ENCODE peak calls at places on chromosomes 1 and 21, in four cellular contexts. R, O, C and B are unnamed samples.

GRCh38 chr1:85200367-85200869 is 398 bp downstream of the SYDE2 start:
- DNase-seq in R (peak; percentile 5), O (peak; percentile 28), C (peak; percentile 29), B (peak; percentile 83)

GRCh38 chr1:200739499-200740290 is 1.0 kb downstream of the CAMSAP2 start:
- DNase-seq in R (no peak), O (peak; percentile 39), C (peak; percentile 39), B (no peak)

GRCh38 chr1:41861509-41862410 is 57.0 kb downstream of the HIVEP3 start:
- DNase-seq in R (no peak), O (no peak), C (no peak), B (no peak)

GRCh38 chr1:29332204-29332603 is 95.9 kb downstream of the PTPRU start:
- DNase-seq in R (no peak), O (no peak), C (no peak), B (no peak)

GRCh38 chr21:38843379-38843778 is 37.6 kb downstream of the ETS2 start:
- DNase-seq in R (no peak), O (no peak), C (no peak), B (no peak)

GRCh38 chr1:45317163-45317562 is 9.5 kb upstream of the HPDL start:
- DNase-seq in R (no peak), O (no peak), C (no peak), B (no peak)

GRCh38 chr1:208179850-208180416 is 64.3 kb downstream of the PLXNA2 start:
- DNase-seq in R (no peak), O (no peak), C (no peak), B (no peak)

GRCh38 chr21:33109574-33110339 is 39.8 kb downstream of the OLIG1 start:
- DNase-seq in R (no peak), O (no peak), C (no peak), B (peak; percentile 57)

GRCh38 chr21:33644383-33645074 is 2.2 kb downstream of the ITSN1 start:
- DNase-seq in R (no peak), O (no peak), C (no peak), B (no peak)

GRCh38 chr1:239317948-239318347 is 68.4 kb upstream of the CHRM3 start:
- DNase-seq in R (no peak), O (no peak), C (no peak), B (no peak)

GRCh38 chr1:106868828-106869227 is 187.6 kb upstream of the PRMT6 start:
- DNase-seq in R (no peak), O (no peak), C (no peak), B (no peak)

GRCh38 chr1:221350091-221350490 is 391.8 kb downstream of the DUSP10 start:
- DNase-seq in R (no peak), O (no peak), C (no peak), B (no peak)

GRCh38 chr1:179090522-179090921 is 8.7 kb downstream of the TOR3A start:
- DNase-seq in R (no peak), O (no peak), C (no peak), B (peak; percentile 66)

GRCh38 chr21:43775795-43776430 is at the start of gene CSTB:
- DNase-seq in R (peak; percentile 84), O (peak; percentile 81), C (peak; percentile 83), B (peak; percentile 96)

GRCh38 chr1:59999006-59999405 is 72.4 kb upstream of the CYP2J2 start:
- DNase-seq in R (no peak), O (no peak), C (no peak), B (no peak)

GRCh38 chr1:85289207-85289847 is 12.9 kb upstream of the BCL10 start:
- DNase-seq in R (no peak), O (no peak), C (no peak), B (no peak)

GRCh38 chr1:17569200-17570139 is 30.0 kb downstream of the ARHGEF10L start:
- DNase-seq in R (no peak), O (peak; percentile 92), C (peak; percentile 97), B (peak; percentile 96)

GRCh38 chr1:12052997-12053686 is 10.0 kb upstream of the TNFRSF8 start:
- DNase-seq in R (no peak), O (peak; percentile 73), C (peak; percentile 31), B (peak; percentile 66)

GRCh38 chr1:85330711-85331290 is 54.4 kb upstream of the BCL10 start:
- DNase-seq in R (no peak), O (no peak), C (no peak), B (peak; percentile 66)

GRCh38 chr1:229514578-229515275 is 6.6 kb upstream of the NUP133 start:
- DNase-seq in R (peak; percentile 49), O (peak; percentile 45), C (peak; percentile 70), B (no peak)

GRCh38 chr1:227567256-227567655 is 3.9 kb downstream of the ZNF678 start:
- DNase-seq in R (no peak), O (no peak), C (no peak), B (no peak)

GRCh38 chr1:26165126-26165892 is 3.5 kb downstream of the C1orf232 start:
- DNase-seq in R (no peak), O (no peak), C (no peak), B (no peak)

GRCh38 chr1:48248356-48248755 is 25.8 kb downstream of the SLC5A9 start:
- DNase-seq in R (no peak), O (no peak), C (no peak), B (no peak)

GRCh38 chr21:43697758-43698643 is 20.9 kb upstream of the PDXK start:
- DNase-seq in R (no peak), O (no peak), C (no peak), B (peak; percentile 15)

GRCh38 chr1:30847358-30847972 is 61.1 kb downstream of the SDC3 start:
- DNase-seq in R (no peak), O (no peak), C (peak; percentile 70), B (peak; percentile 87)

GRCh38 chr1:85628791-85629531 is 48.4 kb downstream of the CCN1 start:
- DNase-seq in R (no peak), O (no peak), C (peak; percentile 42), B (peak; percentile 83)

GRCh38 chr1:100834779-100835645 is 59.6 kb downstream of the EXTL2 start:
- DNase-seq in R (no peak), O (no peak), C (no peak), B (no peak)

GRCh38 chr1:16013908-16014258 is 4.0 kb downstream of the HSPB7 start:
- DNase-seq in R (no peak), O (no peak), C (no peak), B (no peak)

DNA sequence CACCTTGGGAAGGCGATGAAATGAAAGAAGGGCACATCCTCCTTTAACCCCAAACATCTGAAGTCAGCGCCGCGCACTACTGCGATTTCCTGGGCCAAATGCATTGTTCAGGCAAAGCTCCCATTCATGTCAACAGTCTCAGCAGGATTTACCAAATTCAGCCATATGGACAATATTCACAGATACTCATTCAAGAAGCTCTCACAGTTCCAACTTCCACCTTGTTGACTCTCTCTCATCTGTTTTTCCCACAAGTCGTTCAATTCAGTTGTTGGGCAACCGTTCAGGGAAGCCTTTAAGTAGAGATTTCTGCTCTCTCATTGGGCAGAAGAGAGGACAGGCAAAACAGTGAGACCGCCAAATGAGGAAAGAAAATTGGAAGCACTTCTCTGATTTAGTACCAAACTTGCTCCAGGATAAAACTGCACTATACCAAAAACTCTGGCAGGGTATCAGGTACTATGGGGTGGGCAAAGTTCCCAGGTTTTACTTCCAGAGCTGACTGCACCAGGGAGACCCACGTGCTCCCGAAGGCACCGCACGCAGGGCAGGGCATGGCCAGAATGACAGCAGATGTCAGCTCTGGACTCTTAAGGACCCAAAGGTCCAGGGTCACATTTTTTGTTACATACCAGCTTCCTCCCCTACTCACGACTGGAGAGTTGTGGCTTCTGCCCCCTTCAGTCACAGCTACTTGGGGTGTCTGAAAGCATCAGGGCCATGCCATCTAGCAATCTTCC is 668.8 kb downstream of the KIF26B start:
- DNase-seq in R (no peak), O (no peak), C (no peak), B (no peak)
- H3K4me3 ChIP-seq in R (no peak overlapping the region), O (no peak overlapping the region), C (no peak overlapping the region), B (no peak overlapping the region)

DNA sequence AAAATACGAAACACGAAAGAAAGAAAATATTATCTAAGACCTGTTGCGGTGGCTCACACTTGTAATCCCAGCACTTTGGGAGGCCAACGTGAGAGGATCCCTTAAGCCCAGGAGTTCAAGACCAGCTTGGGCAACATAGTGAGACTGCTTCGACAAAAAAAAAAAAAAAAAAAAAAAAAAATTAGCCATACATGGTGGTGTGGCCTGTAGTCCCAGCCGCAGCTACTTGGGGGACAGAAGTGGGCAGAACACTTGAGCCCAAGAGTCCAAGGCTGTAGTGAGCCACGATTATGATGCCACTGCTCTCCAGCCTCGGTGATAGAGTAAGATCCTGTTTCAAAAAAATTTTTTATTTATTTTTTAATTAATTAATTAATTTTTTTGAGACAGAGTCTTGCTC is 1.5 kb upstream of the RAB13 start:
- DNase-seq in R (no peak), O (no peak), C (no peak), B (peak; percentile 34)
- H3K4me1 ChIP-seq in R (peaks cover 27% of the 10 kb centered on the region), O (peaks cover 10% of the 10 kb centered on the region), C (peaks cover 28% of the 10 kb centered on the region), B (peaks cover 3% of the 10 kb centered on the region)

DNA sequence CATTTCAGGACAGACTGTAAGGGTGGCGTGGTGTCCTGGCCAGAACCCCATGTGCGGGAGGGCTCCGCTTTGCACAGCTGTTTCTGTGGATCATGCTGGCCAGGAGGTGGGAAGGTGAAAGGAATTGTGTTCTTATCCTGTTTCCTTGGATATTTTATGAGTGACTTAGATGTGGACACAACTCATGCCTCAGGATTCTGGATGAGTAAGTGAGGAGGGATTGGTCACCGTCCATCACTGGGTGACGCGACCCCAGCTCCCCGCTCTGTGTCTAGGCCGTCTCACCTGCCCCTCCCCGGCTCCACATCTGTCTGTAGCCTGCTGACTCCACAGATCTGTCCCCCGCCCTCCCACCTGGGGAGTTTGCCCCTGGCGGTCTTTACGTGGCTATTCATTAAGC is 48.8 kb downstream of the PIK3CD start:
- DNase-seq in R (no peak), O (no peak), C (no peak), B (no peak)
- H3K4me3 ChIP-seq in R (no peak overlapping the region), O (no peak overlapping the region), C (no peak overlapping the region), B (no peak overlapping the region)

GRCh38 chr1:66371233-66372005 is 162.5 kb upstream of the SGIP1 start:
- DNase-seq in R (no peak), O (no peak), C (peak; percentile 37), B (peak; percentile 55)

GRCh38 chr1:66372522-66373071 is 161.4 kb upstream of the SGIP1 start:
- DNase-seq in R (no peak), O (no peak), C (no peak), B (no peak)

GRCh38 chr1:66374148-66374547 is 159.8 kb upstream of the SGIP1 start:
- DNase-seq in R (no peak), O (no peak), C (no peak), B (no peak)

GRCh38 chr1:66374561-66375111 is 159.3 kb upstream of the SGIP1 start:
- DNase-seq in R (no peak), O (no peak), C (no peak), B (no peak)

GRCh38 chr1:66373072-66373685 is 160.8 kb upstream of the SGIP1 start:
- DNase-seq in R (no peak), O (no peak), C (no peak), B (no peak)
- H3K4me1 ChIP-seq in R (peaks cover 63% of the 10 kb centered on the region), O (no peaks in the 10 kb centered on the region), C (peaks cover 5% of the 10 kb centered on the region), B (no peaks in the 10 kb centered on the region)

DNA sequence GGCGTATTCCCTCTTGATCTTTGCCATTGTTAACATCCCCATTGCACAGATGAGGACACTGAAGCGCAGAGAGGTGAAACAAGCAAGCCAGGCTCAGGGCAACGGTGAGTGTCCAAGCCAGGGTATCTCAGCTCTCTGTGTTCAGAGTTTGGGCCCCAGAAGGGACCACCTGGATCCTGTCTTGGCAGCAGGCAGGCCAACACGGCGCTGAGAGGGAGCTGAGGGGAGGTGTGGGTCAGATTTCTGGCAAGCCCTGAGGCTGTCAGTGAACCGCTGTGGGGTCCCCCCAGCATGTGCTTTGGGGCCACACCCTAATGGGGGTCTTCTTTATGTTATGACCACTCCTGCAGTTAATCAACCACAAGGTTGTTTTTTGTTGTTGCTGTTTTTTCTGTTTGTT is 23.1 kb downstream of the NEK2 start:
- DNase-seq in R (no peak), O (no peak), C (no peak), B (no peak)
- H3K4me3 ChIP-seq in R (no peak overlapping the region), O (no peak overlapping the region), C (no peak overlapping the region), B (no peak overlapping the region)